ENCODE peak calls at places on chromosomes 3 and 15, in five cellular contexts. R is tibial artery, P is WTC11, Z is B cell, J is esophagus squamous epithelium. X is an unnamed sample.

GRCh38 chr15:55710286-55710685 is 32.7 kb downstream of the PRTG start:
- DNase-seq in R (no peak), P (no peak), Z (no peak), J (no peak), X (no peak)

GRCh38 chr3:130838898-130839572 is 54.8 kb upstream of the ATP2C1 start:
- DNase-seq in R (no peak), P (no peak), Z (no peak), J (no peak), X (no peak)

GRCh38 chr15:37096878-37097568 is 3.3 kb downstream of the MEIS2 start:
- DNase-seq in R (no peak), P (no peak), Z (no peak), J (no peak), X (no peak)

GRCh38 chr3:38404286-38404685 is 49.4 kb upstream of the ACVR2B start:
- DNase-seq in R (no peak), P (no peak), Z (no peak), J (no peak), X (no peak)

GRCh38 chr3:188786424-188786823 is 385.3 kb upstream of the TPRG1 start:
- DNase-seq in R (no peak), P (no peak), Z (no peak), J (no peak), X (no peak)

GRCh38 chr3:100185847-100186246 is 71.5 kb upstream of the FILIP1L start:
- DNase-seq in R (no peak), P (no peak), Z (no peak), J (no peak), X (no peak)

GRCh38 chr3:71602256-71602655 is 18.7 kb upstream of the FOXP1 start:
- DNase-seq in R (no peak), P (no peak), Z (no peak), J (no peak), X (no peak)

GRCh38 chr3:147421184-147421912 is 12.2 kb downstream of the ZIC1 start:
- DNase-seq in R (no peak), P (peak; percentile 72), Z (no peak), J (no peak), X (peak; percentile 65)

GRCh38 chr15:25185791-25186190 is 231.0 kb downstream of the SNRPN start:
- DNase-seq in R (peak; percentile 49), P (no peak), Z (peak; percentile 20), J (no peak), X (no peak)

GRCh38 chr3:43690400-43691119 is at the start of gene ABHD5:
- DNase-seq in R (peak; percentile 94), P (peak; percentile 87), Z (peak; percentile 93), J (peak; percentile 53), X (peak; percentile 93)
- TF ChIP-seq CTCF in R (peak; percentile 5), P (no peak), Z (peak; percentile 39), J (peak; percentile 20), X (peak; percentile 32)

DNA sequence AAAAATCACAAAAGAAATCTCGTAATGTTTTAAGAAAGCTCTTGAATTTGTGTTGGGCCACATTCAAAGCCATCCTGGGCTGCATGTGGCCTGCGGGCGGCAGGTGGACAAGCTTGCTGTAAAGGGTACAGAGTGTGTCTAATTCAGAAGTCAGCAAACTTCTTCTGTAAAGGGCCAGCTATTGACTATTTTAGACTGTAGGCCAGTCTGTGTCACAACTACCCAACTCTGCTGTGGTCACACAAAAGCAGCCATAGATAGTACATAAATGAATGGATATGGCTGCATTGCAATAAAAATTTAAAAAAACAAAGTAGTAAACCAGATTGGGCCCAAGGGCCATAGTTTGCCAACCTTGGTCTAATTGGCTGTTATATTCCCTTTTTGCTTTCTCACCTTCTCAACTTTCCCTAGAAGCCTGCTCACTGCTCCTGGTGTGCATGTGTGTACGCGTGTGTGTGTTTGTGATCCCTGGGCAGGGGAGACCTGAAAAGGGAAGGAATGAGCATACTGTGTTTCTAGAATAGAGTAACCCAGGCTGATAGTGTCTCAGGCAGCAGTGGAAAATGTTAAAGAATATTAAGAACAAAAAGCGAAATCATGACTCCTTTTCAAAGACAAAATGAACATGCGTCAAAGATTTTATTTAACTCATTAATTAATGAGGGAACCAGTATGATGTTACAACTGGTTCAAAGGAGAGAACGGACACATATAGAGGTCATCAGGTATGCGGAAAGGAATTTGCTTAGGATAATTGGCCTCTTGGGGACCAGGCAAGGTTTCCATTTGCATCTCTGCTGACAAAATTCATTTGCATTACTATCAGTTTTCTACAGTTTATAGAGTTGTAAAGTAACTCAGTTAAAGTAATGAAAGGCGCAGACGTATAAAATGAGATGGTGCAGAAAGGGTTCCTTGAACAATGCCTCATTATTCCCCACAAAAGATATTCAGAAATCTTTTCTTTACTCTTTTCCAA is 248.0 kb downstream of the THSD4 start:
- DNase-seq in R (no peak), P (no peak), Z (no peak), J (no peak), X (no peak)
- TF ChIP-seq CTCF in R (no peak), P (no peak), Z (no peak), J (no peak), X (no peak)

GRCh38 chr15:100703032-100703578 is 100.7 kb downstream of the ASB7 start:
- DNase-seq in R (no peak), P (no peak), Z (peak; percentile 11), J (no peak), X (no peak)
- TF ChIP-seq CTCF in R (no peak), P (no peak), Z (no peak), J (no peak), X (no peak)

DNA sequence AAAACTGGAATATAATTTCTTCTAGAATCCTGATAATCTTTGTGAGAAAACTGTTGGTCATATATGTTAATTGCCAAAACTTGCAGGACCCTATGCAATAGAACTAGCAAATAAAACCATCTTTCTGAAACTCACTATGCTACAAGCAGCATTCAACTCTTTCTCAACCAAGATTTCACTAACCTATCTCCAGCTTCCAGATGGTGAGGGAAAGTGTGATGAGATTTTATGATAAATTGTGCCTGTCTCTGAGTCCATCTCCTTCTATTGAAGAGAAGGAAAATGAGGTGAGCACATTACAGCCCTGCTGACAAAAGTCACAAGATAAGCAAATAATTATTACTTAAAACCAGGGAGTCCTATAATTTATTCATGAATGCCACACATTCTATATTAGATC is 44.1 kb upstream of the UBE2Q2 start:
- DNase-seq in R (no peak), P (no peak), Z (no peak), J (no peak), X (no peak)
- TF ChIP-seq CTCF in R (no peak), P (no peak), Z (no peak), J (no peak), X (no peak)

GRCh38 chr15:53586815-53587214 is 172.6 kb downstream of the WDR72 start:
- DNase-seq in R (no peak), P (peak; percentile 87), Z (no peak), J (no peak), X (peak; percentile 81)
- TF ChIP-seq CTCF in R (no peak), P (peak; percentile 67), Z (no peak), J (no peak), X (peak; percentile 90)

DNA sequence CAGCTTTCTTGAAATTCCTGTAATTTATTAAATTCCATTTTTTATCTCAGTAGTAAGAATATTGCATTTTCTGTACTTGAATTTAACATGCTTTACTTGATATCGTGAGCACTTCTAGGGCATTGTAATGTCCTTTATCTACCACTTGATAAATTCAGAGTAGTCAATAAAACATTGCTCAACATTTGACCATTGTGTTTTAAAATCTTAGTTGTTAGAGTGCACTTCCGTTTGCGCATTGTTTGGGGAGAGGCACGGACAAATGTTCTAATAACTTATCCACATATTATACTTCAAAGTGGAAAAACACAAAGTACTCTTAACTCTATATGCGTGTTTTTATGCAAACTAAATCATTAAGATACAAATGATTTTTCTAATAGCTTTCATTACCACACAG is 444 bp downstream of the FAM227B start:
- DNase-seq in R (no peak), P (no peak), Z (no peak), J (no peak), X (no peak)
- TF ChIP-seq CTCF in R (no peak), P (no peak), Z (no peak), J (peak; percentile 36), X (peak; percentile 11)

GRCh38 chr3:49902511-49903345 is 945 bp downstream of the MST1R start:
- DNase-seq in R (no peak), P (no peak), Z (no peak), J (no peak), X (peak; percentile 64)

GRCh38 chr3:49900491-49901153 is 3.1 kb downstream of the MST1R start:
- DNase-seq in R (peak; percentile 74), P (no peak), Z (no peak), J (no peak), X (no peak)

GRCh38 chr3:49901351-49902339 is 2.0 kb downstream of the MST1R start:
- DNase-seq in R (no peak), P (no peak), Z (peak; percentile 24), J (no peak), X (no peak)

GRCh38 chr3:49896345-49896744 is 7.3 kb downstream of the MST1R start:
- DNase-seq in R (no peak), P (no peak), Z (no peak), J (no peak), X (no peak)

DNA sequence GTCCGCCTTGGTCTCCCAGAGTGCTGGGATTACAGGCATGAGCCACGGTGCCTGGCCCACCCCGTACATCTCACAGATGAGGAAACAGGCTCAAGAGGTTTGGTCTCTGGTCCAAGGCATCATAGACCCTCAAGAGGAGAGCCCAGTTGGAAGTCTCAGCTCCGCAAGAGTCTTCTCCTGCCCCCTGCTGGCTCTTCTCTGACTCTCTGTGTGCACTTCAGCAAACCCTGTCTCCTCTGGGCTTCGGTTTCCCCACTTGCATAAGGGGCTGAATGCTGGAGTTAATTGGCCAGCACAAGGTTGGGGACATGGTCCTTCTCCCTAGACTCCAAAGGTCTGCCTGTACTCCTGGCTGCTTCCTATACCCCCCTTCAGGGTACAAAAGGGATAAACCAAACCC is 3.9 kb downstream of the MST1R start:
- DNase-seq in R (no peak), P (peak; percentile 61), Z (no peak), J (no peak), X (peak; percentile 57)
- TF ChIP-seq CTCF in R (no peak), P (peak; percentile 32), Z (peak; percentile 13), J (no peak), X (peak; percentile 50)

DNA sequence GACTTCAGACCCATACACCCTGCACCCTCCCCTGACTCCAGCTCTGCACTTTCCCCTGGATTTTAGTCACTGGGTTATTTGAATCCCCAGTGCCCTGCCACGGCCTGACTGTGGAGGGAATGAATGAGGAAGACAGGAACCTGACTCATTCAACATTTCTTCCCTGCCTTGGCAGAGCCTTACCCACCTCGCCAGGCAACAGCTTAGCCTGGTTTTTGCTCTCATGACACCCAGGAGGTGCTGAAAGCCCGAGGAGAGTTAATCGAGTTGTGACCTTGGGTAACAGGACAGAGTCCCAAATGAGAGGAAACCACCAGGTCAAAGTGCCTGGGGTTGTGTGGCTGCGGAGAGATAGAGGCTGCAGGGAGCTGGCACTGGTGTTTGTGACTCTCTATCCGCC is 128.3 kb downstream of the SMAD6 start:
- DNase-seq in R (peak; percentile 27), P (no peak), Z (no peak), J (no peak), X (no peak)
- TF ChIP-seq CTCF in R (no peak), P (no peak), Z (no peak), J (no peak), X (no peak)

DNA sequence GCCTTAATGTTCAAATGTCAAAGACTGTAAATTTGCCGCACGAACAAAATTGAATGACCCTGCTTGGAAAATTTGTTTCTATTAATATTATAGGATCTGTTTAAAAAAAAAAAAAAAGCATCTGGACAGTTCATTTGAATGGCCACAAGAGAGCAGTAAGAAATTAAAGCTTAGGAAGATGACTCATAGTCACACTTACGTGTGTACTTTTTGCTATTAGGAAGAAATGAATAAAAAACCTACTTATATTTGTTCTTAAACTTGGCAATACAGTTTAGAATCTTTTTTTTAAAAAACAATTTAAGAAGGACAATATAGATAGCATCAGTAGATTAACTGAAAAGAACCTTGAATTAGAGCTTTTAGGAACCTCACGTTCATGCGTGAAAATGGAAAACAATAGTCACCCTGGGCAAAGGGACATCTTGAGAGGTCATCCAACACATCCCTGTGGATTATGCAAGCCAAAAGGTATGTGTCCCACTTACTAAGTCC is 621.8 kb downstream of the MECOM start:
- DNase-seq in R (no peak), P (no peak), Z (no peak), J (no peak), X (no peak)
- TF ChIP-seq CTCF in R (peak; percentile 23), P (no peak), Z (no peak), J (peak; percentile 67), X (peak; percentile 22)